ENCODE peak calls at places on chromosomes 1 and 21, in ten cellular contexts. One of them, this sample, is unnamed.

GRCh38 chr1:213492161-213493041 is 441.4 kb downstream of the RPS6KC1 start:
- DNase-seq in A549: no peak
- DNase-seq in globus pallidus: no peak
- DNase-seq in CD8-positive, alpha-beta memory T cell: no peak
- DNase-seq in stimulated activated CD8-positive, alpha-beta memory T cell treated with anti-CD3 and anti-CD28 coated beads, Interleukin-7, amount 100 ng/mL, for 24 hours: no peak
- DNase-seq in activated T-helper 1 cell treated with anti-CD3 and anti-CD28 coated beads, Interleukin-2, amount 50 U/mL, for 16 hours: no peak
- DNase-seq in A172: no peak
- DNase-seq in AG08396: no peak
- DNase-seq in ELR: no peak
- DNase-seq in IMR-90: no peak
- DNase-seq in this sample: no peak

GRCh38 chr21:37696936-37697335 is 219.3 kb downstream of the KCNJ6 start:
- DNase-seq in CD8-positive, alpha-beta memory T cell: no peak
- DNase-seq in activated T-helper 1 cell treated with anti-CD3 and anti-CD28 coated beads, Interleukin-2, amount 50 U/mL, for 16 hours: no peak
- DNase-seq in A172: no peak
- DNase-seq in globus pallidus: no peak
- DNase-seq in IMR-90: no peak
- DNase-seq in ELR: no peak
- DNase-seq in AG08396: no peak
- DNase-seq in A549: no peak
- DNase-seq in stimulated activated CD8-positive, alpha-beta memory T cell treated with anti-CD3 and anti-CD28 coated beads, Interleukin-7, amount 100 ng/mL, for 24 hours: no peak
- DNase-seq in this sample: no peak

GRCh38 chr1:182080955-182081582 is 19.6 kb upstream of the ZNF648 start:
- DNase-seq in activated T-helper 1 cell treated with anti-CD3 and anti-CD28 coated beads, Interleukin-2, amount 50 U/mL, for 16 hours: no peak
- DNase-seq in IMR-90: peak; percentile 27
- DNase-seq in AG08396: peak; percentile 45
- DNase-seq in A172: peak; percentile 45
- DNase-seq in ELR: peak; percentile 36
- DNase-seq in globus pallidus: peak; percentile 68
- DNase-seq in CD8-positive, alpha-beta memory T cell: no peak
- DNase-seq in stimulated activated CD8-positive, alpha-beta memory T cell treated with anti-CD3 and anti-CD28 coated beads, Interleukin-7, amount 100 ng/mL, for 24 hours: no peak
- DNase-seq in A549: peak; percentile 41
- DNase-seq in this sample: no peak

GRCh38 chr1:159909381-159909780 is 9.4 kb upstream of the CFAP45 start:
- DNase-seq in activated T-helper 1 cell treated with anti-CD3 and anti-CD28 coated beads, Interleukin-2, amount 50 U/mL, for 16 hours: no peak
- DNase-seq in A549: no peak
- DNase-seq in globus pallidus: no peak
- DNase-seq in CD8-positive, alpha-beta memory T cell: no peak
- DNase-seq in IMR-90: no peak
- DNase-seq in A172: no peak
- DNase-seq in ELR: no peak
- DNase-seq in stimulated activated CD8-positive, alpha-beta memory T cell treated with anti-CD3 and anti-CD28 coated beads, Interleukin-7, amount 100 ng/mL, for 24 hours: no peak
- DNase-seq in AG08396: no peak
- DNase-seq in this sample: no peak

GRCh38 chr1:50471967-50472366 is 48.7 kb upstream of the DMRTA2 start:
- DNase-seq in activated T-helper 1 cell treated with anti-CD3 and anti-CD28 coated beads, Interleukin-2, amount 50 U/mL, for 16 hours: no peak
- DNase-seq in globus pallidus: no peak
- DNase-seq in CD8-positive, alpha-beta memory T cell: no peak
- DNase-seq in ELR: no peak
- DNase-seq in IMR-90: no peak
- DNase-seq in stimulated activated CD8-positive, alpha-beta memory T cell treated with anti-CD3 and anti-CD28 coated beads, Interleukin-7, amount 100 ng/mL, for 24 hours: no peak
- DNase-seq in AG08396: no peak
- DNase-seq in A172: no peak
- DNase-seq in A549: no peak
- DNase-seq in this sample: no peak

GRCh38 chr1:59595774-59596173 is 219.0 kb upstream of the HOOK1 start:
- DNase-seq in globus pallidus: no peak
- DNase-seq in AG08396: peak; percentile 53
- DNase-seq in ELR: peak; percentile 85
- DNase-seq in stimulated activated CD8-positive, alpha-beta memory T cell treated with anti-CD3 and anti-CD28 coated beads, Interleukin-7, amount 100 ng/mL, for 24 hours: no peak
- DNase-seq in A172: peak; percentile 8
- DNase-seq in CD8-positive, alpha-beta memory T cell: no peak
- DNase-seq in A549: no peak
- DNase-seq in IMR-90: peak; percentile 85
- DNase-seq in activated T-helper 1 cell treated with anti-CD3 and anti-CD28 coated beads, Interleukin-2, amount 50 U/mL, for 16 hours: no peak
- DNase-seq in this sample: no peak

GRCh38 chr1:38783659-38784229 is 75.8 kb downstream of the RRAGC start:
- DNase-seq in activated T-helper 1 cell treated with anti-CD3 and anti-CD28 coated beads, Interleukin-2, amount 50 U/mL, for 16 hours: no peak
- DNase-seq in CD8-positive, alpha-beta memory T cell: no peak
- DNase-seq in globus pallidus: no peak
- DNase-seq in stimulated activated CD8-positive, alpha-beta memory T cell treated with anti-CD3 and anti-CD28 coated beads, Interleukin-7, amount 100 ng/mL, for 24 hours: no peak
- DNase-seq in A172: no peak
- DNase-seq in IMR-90: no peak
- DNase-seq in ELR: no peak
- DNase-seq in A549: no peak
- DNase-seq in AG08396: no peak
- DNase-seq in this sample: no peak

GRCh38 chr1:228650141-228650540 is 85.1 kb upstream of the RHOU start:
- DNase-seq in globus pallidus: no peak
- DNase-seq in A172: no peak
- DNase-seq in activated T-helper 1 cell treated with anti-CD3 and anti-CD28 coated beads, Interleukin-2, amount 50 U/mL, for 16 hours: no peak
- DNase-seq in stimulated activated CD8-positive, alpha-beta memory T cell treated with anti-CD3 and anti-CD28 coated beads, Interleukin-7, amount 100 ng/mL, for 24 hours: no peak
- DNase-seq in CD8-positive, alpha-beta memory T cell: no peak
- DNase-seq in A549: no peak
- DNase-seq in IMR-90: no peak
- DNase-seq in AG08396: no peak
- DNase-seq in ELR: no peak
- DNase-seq in this sample: peak; percentile 24

GRCh38 chr1:181174860-181175259 is 86.4 kb downstream of the IER5 start:
- DNase-seq in CD8-positive, alpha-beta memory T cell: no peak
- DNase-seq in ELR: no peak
- DNase-seq in A549: no peak
- DNase-seq in activated T-helper 1 cell treated with anti-CD3 and anti-CD28 coated beads, Interleukin-2, amount 50 U/mL, for 16 hours: no peak
- DNase-seq in stimulated activated CD8-positive, alpha-beta memory T cell treated with anti-CD3 and anti-CD28 coated beads, Interleukin-7, amount 100 ng/mL, for 24 hours: no peak
- DNase-seq in AG08396: no peak
- DNase-seq in globus pallidus: no peak
- DNase-seq in A172: no peak
- DNase-seq in IMR-90: no peak
- DNase-seq in this sample: no peak

GRCh38 chr1:24374891-24375786 is 38.4 kb downstream of the STPG1 start:
- DNase-seq in stimulated activated CD8-positive, alpha-beta memory T cell treated with anti-CD3 and anti-CD28 coated beads, Interleukin-7, amount 100 ng/mL, for 24 hours: no peak
- DNase-seq in ELR: peak; percentile 21
- DNase-seq in globus pallidus: no peak
- DNase-seq in CD8-positive, alpha-beta memory T cell: no peak
- DNase-seq in IMR-90: peak; percentile 16
- DNase-seq in A549: peak; percentile 82
- DNase-seq in AG08396: no peak
- DNase-seq in A172: no peak
- DNase-seq in activated T-helper 1 cell treated with anti-CD3 and anti-CD28 coated beads, Interleukin-2, amount 50 U/mL, for 16 hours: no peak
- DNase-seq in this sample: no peak

GRCh38 chr1:8349961-8350360 is 32.0 kb downstream of the SLC45A1 start:
- DNase-seq in CD8-positive, alpha-beta memory T cell: no peak
- DNase-seq in A549: no peak
- DNase-seq in stimulated activated CD8-positive, alpha-beta memory T cell treated with anti-CD3 and anti-CD28 coated beads, Interleukin-7, amount 100 ng/mL, for 24 hours: no peak
- DNase-seq in ELR: no peak
- DNase-seq in IMR-90: no peak
- DNase-seq in activated T-helper 1 cell treated with anti-CD3 and anti-CD28 coated beads, Interleukin-2, amount 50 U/mL, for 16 hours: no peak
- DNase-seq in A172: no peak
- DNase-seq in AG08396: no peak
- DNase-seq in globus pallidus: no peak
- DNase-seq in this sample: no peak

GRCh38 chr1:50418600-50419109 is 4.6 kb downstream of the DMRTA2 start:
- DNase-seq in A172: no peak
- DNase-seq in globus pallidus: no peak
- DNase-seq in CD8-positive, alpha-beta memory T cell: no peak
- DNase-seq in A549: no peak
- DNase-seq in ELR: no peak
- DNase-seq in AG08396: peak; percentile 21
- DNase-seq in stimulated activated CD8-positive, alpha-beta memory T cell treated with anti-CD3 and anti-CD28 coated beads, Interleukin-7, amount 100 ng/mL, for 24 hours: no peak
- DNase-seq in IMR-90: no peak
- DNase-seq in activated T-helper 1 cell treated with anti-CD3 and anti-CD28 coated beads, Interleukin-2, amount 50 U/mL, for 16 hours: no peak
- DNase-seq in this sample: no peak